ENCODE peak calls at places on chromosomes 5 and 9, in five cellular contexts. P, O, A, K and H are unnamed samples.

GRCh38 chr9:93950619-93951601 is 4.2 kb downstream of the BARX1 start:
- DNase-seq in P (no peak), O (no peak), A (no peak), K (no peak), H (no peak)

GRCh38 chr9:128251701-128252100 is 24.1 kb downstream of the GOLGA2 start:
- DNase-seq in P (no peak), O (no peak), A (no peak), K (peak), H (no peak)

GRCh38 chr5:124952079-124952478 is 205.6 kb upstream of the ZNF608 start:
- DNase-seq in P (peak), O (no peak), A (no peak), K (no peak), H (no peak)

GRCh38 chr5:6370580-6370979 is 7.8 kb downstream of the MED10 start:
- DNase-seq in P (no peak), O (no peak), A (no peak), K (no peak), H (no peak)

GRCh38 chr5:152372875-152373274 is 32.2 kb downstream of the NMUR2 start:
- DNase-seq in P (no peak), O (no peak), A (no peak), K (no peak), H (no peak)

GRCh38 chr5:16934669-16935068 is 1.4 kb downstream of the MYO10 start:
- DNase-seq in P (no peak), O (no peak), A (no peak), K (peak), H (no peak)

GRCh38 chr5:148776780-148777179 is 49.6 kb upstream of the ADRB2 start:
- DNase-seq in P (no peak), O (no peak), A (no peak), K (peak), H (peak)

GRCh38 chr9:81620009-81620405 is 69.3 kb downstream of the TLE1 start:
- DNase-seq in P (no peak), O (no peak), A (no peak), K (peak), H (no peak)

GRCh38 chr9:135130266-135130976 is 43.0 kb downstream of the OLFM1 start:
- DNase-seq in P (peak), O (no peak), A (peak), K (no peak), H (no peak)

GRCh38 chr5:141513021-141513626 is 24.2 kb downstream of the PCDHGC5 start:
- DNase-seq in P (no peak), O (no peak), A (no peak), K (peak), H (no peak)

GRCh38 chr9:116193636-116194035 is 40.0 kb downstream of the PAPPA start:
- DNase-seq in P (no peak), O (no peak), A (no peak), K (peak), H (no peak)

GRCh38 chr5:38101897-38102296 is 156.5 kb upstream of the EGFLAM start:
- DNase-seq in P (no peak), O (no peak), A (no peak), K (no peak), H (no peak)

GRCh38 chr5:79133657-79134451 is 22.2 kb downstream of the BHMT start:
- DNase-seq in P (peak), O (peak), A (peak), K (peak), H (peak)

GRCh38 chr9:106467113-106467846 is 395.7 kb upstream of the ZNF462 start:
- DNase-seq in P (no peak), O (no peak), A (no peak), K (no peak), H (no peak)

GRCh38 chr5:32471784-32472183 is 27.2 kb upstream of the ZFR start:
- DNase-seq in P (no peak), O (no peak), A (no peak), K (no peak), H (no peak)

GRCh38 chr5:7884491-7885273 is 15.7 kb downstream of the MTRR start:
- DNase-seq in P (no peak), O (no peak), A (no peak), K (no peak), H (no peak)

GRCh38 chr5:115532517-115532916 is 12.1 kb downstream of the FEM1C start:
- DNase-seq in P (no peak), O (no peak), A (no peak), K (peak), H (no peak)

GRCh38 chr5:140220032-140220697 is 45.2 kb downstream of the CYSTM1 start:
- DNase-seq in P (peak), O (no peak), A (no peak), K (no peak), H (no peak)

GRCh38 chr9:87622936-87623335 is 103.0 kb upstream of the CTSL start:
- DNase-seq in P (no peak), O (peak), A (no peak), K (peak), H (no peak)

GRCh38 chr5:40962207-40962955 is 53.1 kb downstream of the C7 start:
- DNase-seq in P (no peak), O (no peak), A (no peak), K (no peak), H (no peak)

GRCh38 chr5:173298213-173298933 is 29.8 kb downstream of the STC2 start:
- DNase-seq in P (no peak), O (no peak), A (no peak), K (no peak), H (no peak)

GRCh38 chr5:10434392-10434791 is 7.3 kb upstream of the ROPN1L start:
- DNase-seq in P (no peak), O (no peak), A (no peak), K (no peak), H (no peak)

GRCh38 chr9:90478821-90479220 is 163.8 kb downstream of the DIRAS2 start:
- DNase-seq in P (no peak), O (no peak), A (no peak), K (no peak), H (no peak)

GRCh38 chr9:23342296-23342695 is 483.7 kb downstream of the ELAVL2 start:
- DNase-seq in P (no peak), O (peak), A (no peak), K (peak), H (no peak)

GRCh38 chr5:12385095-12385494 is 480.8 kb upstream of the CTNND2 start:
- DNase-seq in P (no peak), O (no peak), A (no peak), K (no peak), H (no peak)

GRCh38 chr5:79143684-79144379 is 32.2 kb downstream of the BHMT start:
- DNase-seq in P (no peak), O (no peak), A (peak), K (no peak), H (peak)

GRCh38 chr5:60718186-60718892 is 18.4 kb upstream of the DEPDC1B start:
- DNase-seq in P (no peak), O (no peak), A (no peak), K (no peak), H (no peak)

GRCh38 chr9:82890401-82890800 is 172.5 kb downstream of the RASEF start:
- DNase-seq in P (no peak), O (no peak), A (no peak), K (no peak), H (no peak)

GRCh38 chr5:176687881-176688280 is 40.6 kb downstream of the TSPAN17 start:
- DNase-seq in P (no peak), O (no peak), A (no peak), K (no peak), H (no peak)

GRCh38 chr5:119343766-119344165 is 12.1 kb upstream of the TNFAIP8 start:
- DNase-seq in P (peak), O (no peak), A (no peak), K (no peak), H (no peak)

GRCh38 chr9:38339496-38339895 is 53.0 kb upstream of the ALDH1B1 start:
- DNase-seq in P (no peak), O (no peak), A (no peak), K (no peak), H (no peak)

GRCh38 chr9:20903214-20903613 is 128.2 kb downstream of the HACD4 start:
- DNase-seq in P (no peak), O (peak), A (no peak), K (peak), H (no peak)

GRCh38 chr5:71922584-71923106 is 184.6 kb upstream of the MAP1B start:
- DNase-seq in P (no peak), O (peak), A (no peak), K (peak), H (peak)

GRCh38 chr5:160961030-160961429 is 109.0 kb upstream of the ATP10B start:
- DNase-seq in P (no peak), O (no peak), A (no peak), K (no peak), H (no peak)
- TF ChIP-seq MYC in P (no peak), O (no peak), A (no peak), K (no peak), H (no peak)

GRCh38 chr5:56269216-56269927 is 36.2 kb upstream of the ANKRD55 start:
- DNase-seq in P (peak), O (peak), A (peak), K (peak), H (peak)
- TF ChIP-seq CTCF in P (peak), O (peak), A (peak), K (peak), H (peak)

GRCh38 chr5:95837492-95837891 is 15.0 kb upstream of the GLRX start:
- DNase-seq in P (no peak), O (no peak), A (no peak), K (no peak), H (no peak)

GRCh38 chr5:95838552-95838951 is 16.0 kb upstream of the GLRX start:
- DNase-seq in P (no peak), O (no peak), A (no peak), K (no peak), H (no peak)

GRCh38 chr5:95838001-95838520 is 15.5 kb upstream of the GLRX start:
- DNase-seq in P (no peak), O (no peak), A (no peak), K (no peak), H (no peak)

GRCh38 chr5:95836544-95836943 is 14.0 kb upstream of the GLRX start:
- DNase-seq in P (no peak), O (no peak), A (no peak), K (peak), H (no peak)

DNA sequence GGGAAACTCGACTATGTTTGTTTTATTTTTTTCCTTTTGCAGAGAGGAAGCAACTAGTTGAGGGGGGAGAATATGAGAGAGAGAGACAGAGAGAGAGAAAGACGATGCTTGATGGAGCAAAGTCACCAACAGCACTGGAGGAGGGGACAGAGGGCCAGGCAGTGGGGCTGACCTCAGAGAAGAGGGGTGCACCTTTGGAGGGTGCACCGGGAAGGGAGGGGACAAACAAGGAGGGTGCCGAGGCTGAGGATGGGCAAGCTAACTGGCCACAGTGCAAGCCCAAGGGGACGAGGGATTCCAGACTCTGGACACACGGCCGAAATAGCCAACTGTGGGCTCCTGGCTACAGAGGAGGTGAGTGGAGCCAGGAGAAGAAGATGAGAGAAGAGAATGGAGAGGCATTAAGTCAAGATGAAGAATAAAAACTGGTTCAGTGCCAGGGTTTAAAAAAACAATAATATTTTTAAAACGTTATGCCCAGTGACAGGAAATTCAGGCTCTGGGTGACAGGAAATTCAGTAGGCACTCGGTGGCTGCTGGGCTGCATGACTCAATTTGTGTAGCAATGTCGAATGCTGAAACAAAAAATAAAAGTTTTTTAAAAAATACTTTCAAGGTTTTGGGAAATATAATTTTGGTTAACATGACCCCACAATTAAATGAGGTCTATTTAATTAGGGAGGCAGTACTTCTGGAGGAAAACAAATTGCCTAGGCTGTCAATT is 13.3 kb upstream of the GLRX start:
- DNase-seq in P (no peak), O (no peak), A (no peak), K (peak), H (no peak)
- H3K4me2 ChIP-seq in P (peak), O (peak), A (no peak), K (peak), H (peak)

DNA sequence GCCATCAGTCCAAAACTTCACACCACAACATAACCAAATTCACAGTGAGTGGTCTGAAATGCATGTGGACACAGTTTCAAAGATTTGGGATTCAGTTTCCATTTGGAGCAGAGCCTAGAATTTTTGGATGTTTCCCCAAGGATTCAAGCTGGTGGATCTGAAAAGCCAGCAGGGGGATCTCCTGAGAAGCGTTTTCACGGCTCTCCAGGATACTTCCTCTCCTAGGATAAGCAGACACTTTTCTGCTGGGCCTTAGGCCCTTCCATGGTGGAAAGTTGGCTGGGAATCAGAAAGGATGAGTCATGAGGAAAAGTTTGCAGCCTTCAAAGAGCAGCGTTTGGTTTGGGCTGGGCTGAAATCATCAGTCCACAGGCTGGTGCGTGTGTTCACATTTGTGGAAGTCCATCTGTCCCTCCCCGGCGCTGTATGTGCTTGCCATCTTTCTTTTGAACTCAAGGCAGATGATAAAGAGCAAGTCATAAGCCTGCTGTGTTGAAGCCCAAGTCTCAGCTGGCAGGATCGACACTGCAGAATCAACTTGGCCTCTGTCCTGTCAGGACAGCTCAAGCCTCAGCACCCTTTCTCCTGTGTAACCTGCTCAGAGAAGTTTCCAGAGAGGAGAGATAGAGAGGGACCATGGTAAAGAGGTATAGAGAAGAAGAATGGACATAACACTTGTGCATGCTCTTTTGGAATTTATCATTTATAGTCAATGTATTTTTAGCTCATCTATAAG is 152.6 kb upstream of the MSX2 start:
- DNase-seq in P (no peak), O (peak), A (no peak), K (peak), H (peak)
- TF ChIP-seq MYC in P (no peak), O (no peak), A (no peak), K (no peak), H (no peak)

GRCh38 chr9:112945620-112946208 is 55.0 kb upstream of the SLC46A2 start:
- DNase-seq in P (no peak), O (peak), A (peak), K (no peak), H (peak)
- TF ChIP-seq CTCF in P (peak), O (peak), A (peak), K (peak), H (no peak)

DNA sequence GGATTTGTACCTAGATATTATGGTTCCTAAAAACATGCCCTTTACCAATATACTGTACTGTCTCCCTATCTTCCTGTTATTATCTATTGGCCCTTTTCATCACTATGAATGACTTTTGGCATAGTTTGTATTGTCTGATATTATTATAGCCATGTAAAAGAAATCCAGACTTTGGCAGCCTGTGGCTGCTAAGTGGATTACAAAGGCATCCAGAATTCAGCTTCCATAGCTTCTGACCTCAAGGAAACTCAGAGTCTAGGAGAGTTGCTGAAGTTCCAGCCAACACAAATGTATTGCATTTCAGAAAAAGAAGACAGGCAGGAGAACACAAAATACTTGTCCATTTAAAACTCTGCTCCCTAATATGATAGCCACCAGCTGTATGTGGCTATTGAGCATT is 319.2 kb upstream of the MPDZ start:
- DNase-seq in P (no peak), O (no peak), A (no peak), K (no peak), H (no peak)
- H3K4me2 ChIP-seq in P (no peak), O (no peak), A (no peak), K (no peak), H (no peak)

GRCh38 chr9:138059196-138059595 is 181.6 kb downstream of the CACNA1B start:
- DNase-seq in P (no peak), O (no peak), A (no peak), K (no peak), H (no peak)
- TF ChIP-seq MYC in P (no peak), O (no peak), A (no peak), K (no peak), H (no peak)

DNA sequence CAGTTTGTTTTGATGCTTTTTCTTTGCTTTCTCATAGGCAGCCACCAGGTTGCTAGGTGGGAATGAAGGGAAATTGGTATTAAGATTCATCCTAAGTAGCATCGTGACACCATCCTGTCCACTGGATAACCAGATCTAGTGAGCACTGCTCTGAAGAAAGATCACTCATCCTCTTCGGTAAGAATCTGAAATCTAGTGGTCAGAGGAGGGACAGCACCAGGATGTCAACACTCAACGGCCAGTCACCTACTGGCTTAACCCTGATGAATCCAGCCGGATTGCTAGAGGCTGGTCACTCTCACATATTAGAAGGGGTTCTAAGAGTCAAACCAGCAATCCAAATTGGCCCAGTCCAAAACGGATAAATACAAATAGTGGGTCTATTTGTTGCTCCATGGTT is 50.8 kb downstream of the DCP2 start:
- DNase-seq in P (no peak), O (no peak), A (no peak), K (no peak), H (no peak)
- TF ChIP-seq CTCF in P (no peak), O (no peak), A (no peak), K (no peak), H (no peak)